ENCODE peak calls at places on chromosome 10, in nine cellular contexts. One of them, this sample, is unnamed.

GRCh38 chr10:114653926-114654325 is 4.1 kb downstream of the ABLIM1 start:
- DNase-seq in RWPE1: no peak
- DNase-seq in heart right ventricle: peak; percentile 69
- DNase-seq in CD4-positive, alpha-beta T cell: no peak
- DNase-seq in heart left ventricle: peak; percentile 70
- DNase-seq in left ventricle myocardium inferior: peak; percentile 58
- DNase-seq in stomach: no peak
- DNase-seq in OCI-LY7: no peak
- DNase-seq in CD4-positive, CD25-positive, alpha-beta regulatory T cell: no peak
- DNase-seq in this sample: no peak

GRCh38 chr10:5555031-5555510 is 30.3 kb downstream of the CALML3 start:
- DNase-seq in RWPE1: no peak
- DNase-seq in heart right ventricle: no peak
- DNase-seq in CD4-positive, alpha-beta T cell: peak; percentile 24
- DNase-seq in heart left ventricle: no peak
- DNase-seq in left ventricle myocardium inferior: no peak
- DNase-seq in stomach: no peak
- DNase-seq in OCI-LY7: no peak
- DNase-seq in CD4-positive, CD25-positive, alpha-beta regulatory T cell: no peak
- DNase-seq in this sample: peak; percentile 82

GRCh38 chr10:122780391-122780790 is 65.3 kb downstream of the CUZD1 start:
- DNase-seq in RWPE1: peak; percentile 57
- DNase-seq in heart right ventricle: no peak
- DNase-seq in CD4-positive, alpha-beta T cell: no peak
- DNase-seq in heart left ventricle: no peak
- DNase-seq in left ventricle myocardium inferior: no peak
- DNase-seq in stomach: no peak
- DNase-seq in OCI-LY7: no peak
- DNase-seq in CD4-positive, CD25-positive, alpha-beta regulatory T cell: no peak
- DNase-seq in this sample: no peak

GRCh38 chr10:5284311-5285057 is 80.3 kb upstream of the UCN3 start:
- DNase-seq in RWPE1: peak; percentile 19
- DNase-seq in heart right ventricle: no peak
- DNase-seq in CD4-positive, alpha-beta T cell: no peak
- DNase-seq in heart left ventricle: no peak
- DNase-seq in left ventricle myocardium inferior: no peak
- DNase-seq in stomach: no peak
- DNase-seq in OCI-LY7: no peak
- DNase-seq in CD4-positive, CD25-positive, alpha-beta regulatory T cell: no peak
- DNase-seq in this sample: no peak

GRCh38 chr10:49114718-49115014 is 656 bp downstream of the VSTM4 start:
- DNase-seq in RWPE1: no peak
- DNase-seq in heart right ventricle: no peak
- DNase-seq in CD4-positive, alpha-beta T cell: no peak
- DNase-seq in heart left ventricle: no peak
- DNase-seq in left ventricle myocardium inferior: no peak
- DNase-seq in stomach: no peak
- DNase-seq in OCI-LY7: no peak
- DNase-seq in CD4-positive, CD25-positive, alpha-beta regulatory T cell: no peak
- DNase-seq in this sample: no peak

GRCh38 chr10:24341371-24341770 is 132.4 kb downstream of the KIAA1217 start:
- DNase-seq in RWPE1: no peak
- DNase-seq in heart right ventricle: no peak
- DNase-seq in CD4-positive, alpha-beta T cell: no peak
- DNase-seq in heart left ventricle: no peak
- DNase-seq in left ventricle myocardium inferior: no peak
- DNase-seq in stomach: no peak
- DNase-seq in OCI-LY7: no peak
- DNase-seq in CD4-positive, CD25-positive, alpha-beta regulatory T cell: no peak
- DNase-seq in this sample: no peak

GRCh38 chr10:17113346-17113745 is 16.3 kb downstream of the CUBN start:
- DNase-seq in RWPE1: peak; percentile 46
- DNase-seq in heart right ventricle: no peak
- DNase-seq in CD4-positive, alpha-beta T cell: no peak
- DNase-seq in heart left ventricle: no peak
- DNase-seq in left ventricle myocardium inferior: no peak
- DNase-seq in stomach: no peak
- DNase-seq in OCI-LY7: no peak
- DNase-seq in CD4-positive, CD25-positive, alpha-beta regulatory T cell: no peak
- DNase-seq in this sample: no peak

GRCh38 chr10:8043569-8044306 is 10.8 kb upstream of the GATA3 start:
- DNase-seq in RWPE1: no peak
- DNase-seq in heart right ventricle: no peak
- DNase-seq in CD4-positive, alpha-beta T cell: peak; percentile 49
- DNase-seq in heart left ventricle: no peak
- DNase-seq in left ventricle myocardium inferior: no peak
- DNase-seq in stomach: no peak
- DNase-seq in OCI-LY7: no peak
- DNase-seq in CD4-positive, CD25-positive, alpha-beta regulatory T cell: no peak
- DNase-seq in this sample: no peak

GRCh38 chr10:84341983-84342382 is 13.6 kb downstream of the CCSER2 start:
- DNase-seq in RWPE1: no peak
- DNase-seq in heart right ventricle: no peak
- DNase-seq in CD4-positive, alpha-beta T cell: no peak
- DNase-seq in heart left ventricle: no peak
- DNase-seq in left ventricle myocardium inferior: no peak
- DNase-seq in stomach: no peak
- DNase-seq in OCI-LY7: no peak
- DNase-seq in CD4-positive, CD25-positive, alpha-beta regulatory T cell: no peak
- DNase-seq in this sample: no peak

GRCh38 chr10:94292448-94293118 is 70.2 kb downstream of the NOC3L start:
- DNase-seq in RWPE1: no peak
- DNase-seq in heart right ventricle: peak; percentile 41
- DNase-seq in CD4-positive, alpha-beta T cell: no peak
- DNase-seq in heart left ventricle: peak; percentile 62
- DNase-seq in left ventricle myocardium inferior: peak; percentile 59
- DNase-seq in stomach: peak; percentile 54
- DNase-seq in OCI-LY7: no peak
- DNase-seq in CD4-positive, CD25-positive, alpha-beta regulatory T cell: no peak
- DNase-seq in this sample: peak; percentile 85

GRCh38 chr10:11787846-11788245 is 35.3 kb upstream of the PROSER2 start:
- DNase-seq in RWPE1: no peak
- DNase-seq in heart right ventricle: no peak
- DNase-seq in CD4-positive, alpha-beta T cell: no peak
- DNase-seq in heart left ventricle: no peak
- DNase-seq in left ventricle myocardium inferior: no peak
- DNase-seq in stomach: no peak
- DNase-seq in OCI-LY7: no peak
- DNase-seq in CD4-positive, CD25-positive, alpha-beta regulatory T cell: no peak
- DNase-seq in this sample: peak; percentile 51

GRCh38 chr10:28668363-28669226 is 8.7 kb upstream of the BAMBI start:
- DNase-seq in RWPE1: peak; percentile 35
- DNase-seq in heart right ventricle: no peak
- DNase-seq in CD4-positive, alpha-beta T cell: peak; percentile 35
- DNase-seq in heart left ventricle: peak; percentile 43
- DNase-seq in left ventricle myocardium inferior: peak; percentile 41
- DNase-seq in stomach: peak; percentile 45
- DNase-seq in OCI-LY7: no peak
- DNase-seq in CD4-positive, CD25-positive, alpha-beta regulatory T cell: peak; percentile 18
- DNase-seq in this sample: peak; percentile 91

GRCh38 chr10:11879387-11880168 is 56.4 kb downstream of the PROSER2 start:
- DNase-seq in RWPE1: no peak
- DNase-seq in heart right ventricle: no peak
- DNase-seq in CD4-positive, alpha-beta T cell: no peak
- DNase-seq in heart left ventricle: no peak
- DNase-seq in left ventricle myocardium inferior: no peak
- DNase-seq in stomach: no peak
- DNase-seq in OCI-LY7: no peak
- DNase-seq in CD4-positive, CD25-positive, alpha-beta regulatory T cell: no peak
- DNase-seq in this sample: peak; percentile 72

GRCh38 chr10:90947025-90947960 is 26.4 kb upstream of the ANKRD1 start:
- DNase-seq in RWPE1: no peak
- DNase-seq in heart right ventricle: no peak
- DNase-seq in CD4-positive, alpha-beta T cell: no peak
- DNase-seq in heart left ventricle: no peak
- DNase-seq in left ventricle myocardium inferior: no peak
- DNase-seq in stomach: no peak
- DNase-seq in OCI-LY7: no peak
- DNase-seq in CD4-positive, CD25-positive, alpha-beta regulatory T cell: no peak
- DNase-seq in this sample: no peak

GRCh38 chr10:22573820-22574569 is 140.4 kb downstream of the PIP4K2A start:
- DNase-seq in RWPE1: no peak
- DNase-seq in heart right ventricle: peak; percentile 20
- DNase-seq in CD4-positive, alpha-beta T cell: no peak
- DNase-seq in heart left ventricle: no peak
- DNase-seq in left ventricle myocardium inferior: no peak
- DNase-seq in stomach: no peak
- DNase-seq in OCI-LY7: peak; percentile 30
- DNase-seq in CD4-positive, CD25-positive, alpha-beta regulatory T cell: no peak
- DNase-seq in this sample: no peak

GRCh38 chr10:26780793-26781601 is 79.8 kb downstream of the ABI1 start:
- DNase-seq in RWPE1: peak; percentile 95
- DNase-seq in heart right ventricle: no peak
- DNase-seq in CD4-positive, alpha-beta T cell: no peak
- DNase-seq in heart left ventricle: no peak
- DNase-seq in left ventricle myocardium inferior: no peak
- DNase-seq in stomach: no peak
- DNase-seq in OCI-LY7: peak; percentile 28
- DNase-seq in CD4-positive, CD25-positive, alpha-beta regulatory T cell: no peak
- DNase-seq in this sample: no peak

GRCh38 chr10:92284112-92284704 is 6.7 kb downstream of the CPEB3 start:
- DNase-seq in RWPE1: no peak
- DNase-seq in heart right ventricle: no peak
- DNase-seq in CD4-positive, alpha-beta T cell: no peak
- DNase-seq in heart left ventricle: no peak
- DNase-seq in left ventricle myocardium inferior: no peak
- DNase-seq in stomach: no peak
- DNase-seq in OCI-LY7: no peak
- DNase-seq in CD4-positive, CD25-positive, alpha-beta regulatory T cell: no peak
- DNase-seq in this sample: no peak
- H3K27ac ChIP-seq in RWPE1: no peak overlapping the region
- H3K27ac ChIP-seq in heart right ventricle: peak overlapping the region; percentile 10
- H3K27ac ChIP-seq in CD4-positive, alpha-beta T cell: no peak overlapping the region
- H3K27ac ChIP-seq in heart left ventricle: no peak overlapping the region
- H3K27ac ChIP-seq in left ventricle myocardium inferior: peak overlapping the region; percentile 41
- H3K27ac ChIP-seq in stomach: no peak overlapping the region
- H3K27ac ChIP-seq in OCI-LY7: no peak overlapping the region
- H3K27ac ChIP-seq in CD4-positive, CD25-positive, alpha-beta regulatory T cell: no peak overlapping the region
- H3K27ac ChIP-seq in this sample: peak overlapping the region; percentile 42

GRCh38 chr10:31780717-31781116 is 147.9 kb downstream of the ARHGAP12 start:
- DNase-seq in RWPE1: no peak
- DNase-seq in heart right ventricle: no peak
- DNase-seq in CD4-positive, alpha-beta T cell: no peak
- DNase-seq in heart left ventricle: no peak
- DNase-seq in left ventricle myocardium inferior: no peak
- DNase-seq in stomach: no peak
- DNase-seq in OCI-LY7: no peak
- DNase-seq in CD4-positive, CD25-positive, alpha-beta regulatory T cell: no peak
- DNase-seq in this sample: no peak
- H3K27ac ChIP-seq in RWPE1: no peak overlapping the region
- H3K27ac ChIP-seq in heart right ventricle: no peak overlapping the region
- H3K27ac ChIP-seq in CD4-positive, alpha-beta T cell: no peak overlapping the region
- H3K27ac ChIP-seq in heart left ventricle: no peak overlapping the region
- H3K27ac ChIP-seq in left ventricle myocardium inferior: no peak overlapping the region
- H3K27ac ChIP-seq in stomach: no peak overlapping the region
- H3K27ac ChIP-seq in OCI-LY7: no peak overlapping the region
- H3K27ac ChIP-seq in CD4-positive, CD25-positive, alpha-beta regulatory T cell: no peak overlapping the region
- H3K27ac ChIP-seq in this sample: no peak overlapping the region

DNA sequence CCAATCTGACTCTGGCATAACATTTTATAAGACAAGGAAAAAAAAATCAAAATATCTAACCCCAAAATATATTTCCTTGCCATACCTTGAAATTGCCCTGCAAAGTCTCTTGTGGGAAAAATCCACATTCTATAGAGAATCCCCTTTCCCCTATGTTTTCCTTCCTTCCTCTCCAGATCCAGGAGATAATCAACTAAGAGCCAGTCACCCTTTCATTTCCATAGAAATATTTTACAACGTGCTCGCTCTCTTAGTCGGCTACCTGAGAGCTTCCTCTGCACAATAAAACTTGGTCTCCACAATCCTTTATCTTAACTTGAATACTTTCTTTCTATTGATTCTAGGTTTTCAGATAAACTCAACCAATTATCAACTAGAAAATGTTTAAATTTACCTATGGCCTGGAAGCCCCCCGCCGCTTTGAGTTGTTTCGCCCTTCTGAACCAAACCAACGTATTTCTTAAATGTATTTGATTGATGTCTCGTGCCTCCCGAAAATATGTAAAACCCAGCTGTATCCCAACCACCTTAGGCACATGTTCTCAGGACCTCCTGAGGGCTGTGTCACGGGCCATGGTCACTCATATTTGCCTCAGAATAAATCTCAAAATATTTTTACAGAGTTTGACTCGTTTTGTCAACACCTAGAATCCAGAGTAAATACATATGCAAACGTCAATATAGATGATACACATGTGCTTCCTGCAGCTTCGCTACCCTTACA is 868 bp downstream of the PSAP start:
- DNase-seq in RWPE1: no peak
- DNase-seq in heart right ventricle: no peak
- DNase-seq in CD4-positive, alpha-beta T cell: no peak
- DNase-seq in heart left ventricle: no peak
- DNase-seq in left ventricle myocardium inferior: no peak
- DNase-seq in stomach: no peak
- DNase-seq in OCI-LY7: no peak
- DNase-seq in CD4-positive, CD25-positive, alpha-beta regulatory T cell: no peak
- DNase-seq in this sample: no peak
- H3K27ac ChIP-seq in RWPE1: peak overlapping the region; percentile 86
- H3K27ac ChIP-seq in heart right ventricle: peak overlapping the region; percentile 89
- H3K27ac ChIP-seq in CD4-positive, alpha-beta T cell: peak overlapping the region; percentile 85
- H3K27ac ChIP-seq in heart left ventricle: peak overlapping the region; percentile 99
- H3K27ac ChIP-seq in left ventricle myocardium inferior: peak overlapping the region; percentile 99
- H3K27ac ChIP-seq in stomach: peak overlapping the region; percentile 91
- H3K27ac ChIP-seq in OCI-LY7: peak overlapping the region; percentile 30
- H3K27ac ChIP-seq in CD4-positive, CD25-positive, alpha-beta regulatory T cell: peak overlapping the region; percentile 67
- H3K27ac ChIP-seq in this sample: no peak overlapping the region

GRCh38 chr10:97800474-97800873 is 28.7 kb upstream of the SFRP5 start:
- DNase-seq in RWPE1: no peak
- DNase-seq in heart right ventricle: no peak
- DNase-seq in CD4-positive, alpha-beta T cell: no peak
- DNase-seq in heart left ventricle: no peak
- DNase-seq in left ventricle myocardium inferior: no peak
- DNase-seq in stomach: no peak
- DNase-seq in OCI-LY7: no peak
- DNase-seq in CD4-positive, CD25-positive, alpha-beta regulatory T cell: no peak
- DNase-seq in this sample: no peak
- H3K27ac ChIP-seq in RWPE1: no peak overlapping the region
- H3K27ac ChIP-seq in heart right ventricle: no peak overlapping the region
- H3K27ac ChIP-seq in CD4-positive, alpha-beta T cell: no peak overlapping the region
- H3K27ac ChIP-seq in heart left ventricle: no peak overlapping the region
- H3K27ac ChIP-seq in left ventricle myocardium inferior: no peak overlapping the region
- H3K27ac ChIP-seq in stomach: no peak overlapping the region
- H3K27ac ChIP-seq in OCI-LY7: no peak overlapping the region
- H3K27ac ChIP-seq in CD4-positive, CD25-positive, alpha-beta regulatory T cell: no peak overlapping the region
- H3K27ac ChIP-seq in this sample: no peak overlapping the region